ENCODE peak calls at places on chromosomes 5 and 9, in four cellular contexts. I is aorta; L is CD8-positive, alpha-beta T cell; E is SJSA1. Q is an unnamed sample. For H3K4me1, the result is how much of the 10 kb centered on the place peaks cover.

GRCh38 chr9:134497283-134497860 is 144.2 kb upstream of the COL5A1 start:
- DNase-seq in I (peak), L (no peak), E (no peak), Q (no peak)

GRCh38 chr5:4976918-4977317 is 163.2 kb upstream of the ADAMTS16 start:
- DNase-seq in I (no peak), L (no peak), E (no peak), Q (no peak)

GRCh38 chr5:148938535-148938907 is 112.1 kb downstream of the ADRB2 start:
- DNase-seq in I (no peak), L (no peak), E (no peak), Q (no peak)

GRCh38 chr5:12625667-12626263 is 721.5 kb upstream of the CTNND2 start:
- DNase-seq in I (no peak), L (no peak), E (no peak), Q (no peak)

GRCh38 chr9:18890372-18890771 is 142.6 kb downstream of the SAXO1 start:
- DNase-seq in I (no peak), L (no peak), E (no peak), Q (peak)

GRCh38 chr5:135891280-135891679 is 4.4 kb downstream of the IL9 start:
- DNase-seq in I (no peak), L (no peak), E (no peak), Q (no peak)

GRCh38 chr5:116492016-116492623 is 82.5 kb downstream of the SEMA6A start:
- DNase-seq in I (no peak), L (no peak), E (peak), Q (no peak)

GRCh38 chr9:105148328-105149006 is 96.0 kb upstream of the SLC44A1 start:
- DNase-seq in I (no peak), L (no peak), E (no peak), Q (no peak)

GRCh38 chr9:87829756-87830155 is 52.9 kb upstream of the SPATA31E1 start:
- DNase-seq in I (no peak), L (no peak), E (no peak), Q (no peak)

GRCh38 chr9:99868845-99869244 is 37.6 kb upstream of the STX17 start:
- DNase-seq in I (no peak), L (no peak), E (no peak), Q (no peak)

GRCh38 chr5:150410524-150411244 is 2.0 kb downstream of the CD74 start:
- DNase-seq in I (peak), L (peak), E (no peak), Q (peak)

GRCh38 chr5:14239951-14240350 is 96.8 kb downstream of the TRIO start:
- DNase-seq in I (no peak), L (no peak), E (no peak), Q (no peak)

GRCh38 chr9:98584059-98584458 is 124.7 kb downstream of the GABBR2 start:
- DNase-seq in I (no peak), L (no peak), E (no peak), Q (no peak)

GRCh38 chr5:2087980-2088379 is 205.3 kb upstream of the IRX4 start:
- DNase-seq in I (no peak), L (no peak), E (no peak), Q (no peak)

GRCh38 chr5:180433029-180433416 is 61.2 kb upstream of the CNOT6 start:
- DNase-seq in I (no peak), L (no peak), E (no peak), Q (no peak)

GRCh38 chr5:41083306-41083705 is 12.2 kb upstream of the MROH2B start:
- DNase-seq in I (no peak), L (no peak), E (peak), Q (no peak)

GRCh38 chr9:1919229-1919628 is 95.9 kb upstream of the SMARCA2 start:
- DNase-seq in I (no peak), L (no peak), E (no peak), Q (no peak)

DNA sequence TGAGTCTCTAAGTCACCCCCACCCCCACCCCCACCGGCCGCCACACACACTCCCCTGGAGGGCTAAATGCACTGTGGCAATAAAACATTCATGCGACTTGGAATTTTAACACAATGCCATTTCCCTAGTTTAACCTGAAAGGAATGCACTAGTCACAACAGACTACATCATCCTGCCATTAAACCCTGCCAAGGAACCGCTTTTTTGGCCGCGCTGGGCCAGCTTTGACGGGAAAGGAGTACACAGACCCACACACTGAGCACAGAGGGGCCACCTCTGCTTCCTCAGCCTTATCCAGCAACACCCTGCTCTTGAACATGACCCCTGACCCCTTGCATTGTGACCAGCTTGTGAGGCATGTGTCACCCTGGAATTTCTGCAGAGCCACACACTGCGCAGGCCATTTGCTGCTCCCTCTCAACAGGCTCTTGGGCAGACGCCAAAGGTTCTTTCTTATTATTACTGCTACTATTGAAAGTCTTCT is 165.3 kb downstream of the BNC2 start:
- DNase-seq in I (peak), L (no peak), E (peak), Q (peak)
- H3K4me1 ChIP-seq in I (under half), L (under half), E (half or more), Q (under half)

GRCh38 chr5:74630387-74631087 is 10.0 kb downstream of the ENC1 start:
- DNase-seq in I (no peak), L (no peak), E (peak), Q (no peak)

GRCh38 chr5:74629326-74629725 is 11.2 kb downstream of the ENC1 start:
- DNase-seq in I (no peak), L (no peak), E (no peak), Q (no peak)

GRCh38 chr5:74632947-74633356 is 7.6 kb downstream of the ENC1 start:
- DNase-seq in I (no peak), L (no peak), E (no peak), Q (no peak)

GRCh38 chr5:74633710-74634109 is 6.8 kb downstream of the ENC1 start:
- DNase-seq in I (no peak), L (no peak), E (no peak), Q (no peak)

GRCh38 chr5:74631088-74631960 is 9.2 kb downstream of the ENC1 start:
- DNase-seq in I (no peak), L (no peak), E (peak), Q (no peak)
- H3K4me3 ChIP-seq in I (no peak), L (no peak), E (no peak), Q (no peak)

GRCh38 chr5:172801184-172801671 is 30.2 kb upstream of the DUSP1 start:
- DNase-seq in I (no peak), L (no peak), E (peak), Q (peak)
- H3K27ac ChIP-seq in I (no peak), L (no peak), E (peak), Q (peak)

DNA sequence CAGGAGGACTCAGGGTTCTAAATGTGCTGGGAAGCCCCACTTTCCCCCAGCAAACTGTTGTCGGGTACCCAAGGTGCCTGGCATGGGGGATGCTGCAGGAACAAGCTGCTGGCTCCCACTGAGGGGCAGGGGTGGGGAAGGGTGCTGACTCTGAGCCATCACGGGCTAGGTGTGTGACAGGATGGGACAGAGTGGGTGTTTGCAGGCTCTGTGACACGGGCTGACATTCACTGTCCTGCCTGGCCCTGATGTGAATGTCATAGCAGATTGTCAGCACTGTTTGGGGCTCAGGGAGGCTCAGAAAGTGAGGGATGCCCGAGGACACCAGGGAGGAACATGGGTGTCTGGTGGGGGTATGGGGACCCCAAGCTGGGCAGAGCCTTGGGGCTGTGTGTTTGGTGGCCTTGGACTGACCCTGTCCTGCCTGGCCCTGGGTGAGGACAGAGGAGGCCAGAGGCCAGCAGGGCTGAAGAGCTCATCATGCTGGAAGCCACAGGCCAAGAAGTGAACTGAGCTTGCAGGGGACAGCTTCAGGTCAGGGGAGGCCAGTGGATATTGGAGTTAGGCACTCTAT is 20.6 kb downstream of the WNK2 start:
- DNase-seq in I (no peak), L (no peak), E (no peak), Q (no peak)
- H3K4me1 ChIP-seq in I (under half), L (under half), E (under half), Q (under half)

GRCh38 chr5:60489856-60490255 is 210.1 kb downstream of the DEPDC1B start:
- DNase-seq in I (no peak), L (no peak), E (no peak), Q (no peak)
- H3K4me3 ChIP-seq in I (peak), L (no peak), E (no peak), Q (no peak)

GRCh38 chr9:133396952-133397351 is 20.8 kb downstream of the STKLD1 start:
- DNase-seq in I (no peak), L (no peak), E (no peak), Q (no peak)

GRCh38 chr9:133394687-133395271 is 18.6 kb downstream of the STKLD1 start:
- DNase-seq in I (no peak), L (no peak), E (no peak), Q (no peak)

GRCh38 chr9:133390713-133391112 is 14.5 kb downstream of the STKLD1 start:
- DNase-seq in I (no peak), L (no peak), E (no peak), Q (no peak)

GRCh38 chr9:133389562-133389961 is 13.4 kb downstream of the STKLD1 start:
- DNase-seq in I (no peak), L (no peak), E (no peak), Q (no peak)

GRCh38 chr9:133393399-133393798 is 17.2 kb downstream of the STKLD1 start:
- DNase-seq in I (no peak), L (no peak), E (no peak), Q (no peak)
- H3K27ac ChIP-seq in I (no peak), L (no peak), E (no peak), Q (no peak)

GRCh38 chr5:60507687-60508086 is 192.3 kb downstream of the DEPDC1B start:
- DNase-seq in I (no peak), L (no peak), E (no peak), Q (no peak)
- H3K4me1 ChIP-seq in I (under half), L (under half), E (under half), Q (under half)

GRCh38 chr9:4743131-4743875 is 2.3 kb upstream of the AK3 start:
- DNase-seq in I (no peak), L (no peak), E (peak), Q (no peak)

GRCh38 chr9:4750021-4750673 is 9.1 kb upstream of the AK3 start:
- DNase-seq in I (no peak), L (no peak), E (no peak), Q (no peak)

GRCh38 chr9:4746278-4746677 is 5.3 kb upstream of the AK3 start:
- DNase-seq in I (no peak), L (no peak), E (no peak), Q (no peak)

GRCh38 chr9:4748612-4749011 is 7.6 kb upstream of the AK3 start:
- DNase-seq in I (no peak), L (no peak), E (no peak), Q (no peak)
- H3K4me3 ChIP-seq in I (no peak), L (no peak), E (no peak), Q (no peak)

GRCh38 chr5:100861148-100861547 is 41.9 kb downstream of the ST8SIA4 start:
- DNase-seq in I (no peak), L (no peak), E (no peak), Q (no peak)

GRCh38 chr5:100864931-100865330 is 38.2 kb downstream of the ST8SIA4 start:
- DNase-seq in I (no peak), L (no peak), E (no peak), Q (no peak)

GRCh38 chr5:100867039-100867562 is 36.0 kb downstream of the ST8SIA4 start:
- DNase-seq in I (no peak), L (no peak), E (no peak), Q (no peak)

GRCh38 chr5:100860407-100860806 is 42.7 kb downstream of the ST8SIA4 start:
- DNase-seq in I (no peak), L (no peak), E (no peak), Q (no peak)

DNA sequence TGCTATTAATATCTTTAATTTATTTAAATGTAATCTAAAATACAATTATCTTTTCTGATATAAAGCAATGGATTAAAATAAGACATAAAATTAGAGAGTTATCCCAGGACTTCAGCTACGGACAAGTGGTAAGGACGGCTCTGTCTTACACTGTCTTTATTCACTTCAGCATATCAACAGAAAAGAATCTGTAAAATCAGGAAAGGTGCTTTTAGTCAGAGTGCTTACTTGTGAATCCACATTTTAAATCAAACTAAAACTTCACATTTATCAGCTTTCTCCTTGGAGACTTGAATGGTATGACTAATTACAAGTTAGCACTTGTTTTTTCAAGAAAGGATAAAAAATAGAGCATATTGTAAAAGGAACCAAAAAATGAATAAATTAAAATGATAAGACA is 39.3 kb downstream of the ST8SIA4 start:
- DNase-seq in I (no peak), L (no peak), E (no peak), Q (no peak)
- H3K27ac ChIP-seq in I (no peak), L (no peak), E (no peak), Q (no peak)